ENCODE peak calls at places on chromosomes 12 and 14, in six cellular contexts. O is NCI-H1417, Q is Calu3, H is immature natural killer cell, P is uterus, B is brain microvascular endothelial cell. X is an unnamed sample.

GRCh38 chr14:33404054-33404453 is 465.4 kb downstream of the NPAS3 start:
- DNase-seq in B (peak; percentile 71), H (no peak), O (no peak), P (no peak), Q (no peak), X (no peak)

GRCh38 chr12:71223139-71223538 is 65.3 kb upstream of the TSPAN8 start:
- DNase-seq in H (no peak), O (no peak), Q (no peak), B (no peak), P (no peak), X (no peak)

GRCh38 chr12:29463198-29463597 is 34.3 kb downstream of the OVCH1 start:
- DNase-seq in O (no peak), H (no peak), B (no peak), P (no peak), Q (no peak), X (no peak)

GRCh38 chr14:69611264-69612013 is at the start of gene SUSD6:
- DNase-seq in H (peak; percentile 90), P (peak; percentile 90), B (peak; percentile 75), O (peak; percentile 97), Q (peak; percentile 85), X (peak; percentile 97)

GRCh38 chr12:116302200-116303075 is 24.9 kb upstream of the MED13L start:
- DNase-seq in Q (no peak), H (no peak), B (no peak), O (no peak), P (peak; percentile 39), X (no peak)

GRCh38 chr12:72264548-72265175 is 7.5 kb upstream of the TRHDE start:
- DNase-seq in H (no peak), Q (no peak), B (no peak), P (no peak), O (peak; percentile 73), X (no peak)

GRCh38 chr12:7628401-7628961 is 37.2 kb downstream of the APOBEC1 start:
- DNase-seq in B (no peak), P (no peak), O (no peak), Q (no peak), H (no peak), X (no peak)

GRCh38 chr12:33588082-33588712 is 148.6 kb upstream of the SYT10 start:
- DNase-seq in P (no peak), H (no peak), Q (peak; percentile 30), B (peak; percentile 40), O (no peak), X (no peak)

GRCh38 chr12:30989754-30990153 is 63.2 kb downstream of the TSPAN11 start:
- DNase-seq in Q (peak; percentile 17), P (no peak), O (peak; percentile 57), B (no peak), H (no peak), X (peak; percentile 87)

GRCh38 chr12:102920271-102920670 is 3.2 kb upstream of the PAH start:
- DNase-seq in P (no peak), Q (no peak), O (no peak), B (no peak), H (no peak), X (no peak)

GRCh38 chr14:29743566-29743965 is 184.1 kb downstream of the PRKD1 start:
- DNase-seq in Q (no peak), P (peak; percentile 39), B (no peak), O (no peak), H (no peak), X (no peak)

GRCh38 chr12:93020225-93020997 is 91.3 kb upstream of the EEA1 start:
- DNase-seq in Q (peak; percentile 64), O (peak; percentile 71), P (no peak), B (no peak), H (no peak), X (peak; percentile 11)

GRCh38 chr12:55642275-55643068 is 5.8 kb downstream of the OR10P1 start:
- DNase-seq in H (no peak), B (no peak), Q (no peak), P (no peak), O (no peak), X (no peak)

GRCh38 chr14:54329082-54329695 is 67.6 kb upstream of the CDKN3 start:
- DNase-seq in O (peak; percentile 63), B (peak; percentile 36), P (peak; percentile 34), Q (peak; percentile 50), H (no peak), X (peak; percentile 69)

X was measured in NCI-H526.